ENCODE peak calls at places on chromosomes 16 and 17, in seven cellular contexts. E is fibroblast of lung; O is sciatic nerve; J is thoracic aorta; A is anterior cingulate cortex; L is effector memory CD4-positive, alpha-beta T cell; Y is epithelial cell of proximal tubule. V is an unnamed sample.

GRCh38 chr16:68417711-68418301 is 30.5 kb downstream of the SMPD3 start:
- DNase-seq in E (no peak), O (no peak), J (no peak), A (no peak), L (peak), Y (no peak), V (no peak)

GRCh38 chr16:51651061-51651466 is 500.0 kb upstream of the SALL1 start:
- DNase-seq in E (no peak), O (no peak), J (no peak), A (peak), L (no peak), Y (no peak), V (no peak)

GRCh38 chr17:56159764-56160394 is 6.6 kb downstream of the ANKFN1 start:
- DNase-seq in E (no peak), O (no peak), J (no peak), A (no peak), L (no peak), Y (no peak), V (no peak)

GRCh38 chr16:1983544-1984346 is at the start of gene GFER:
- DNase-seq in E (peak), O (peak), J (no peak), A (peak), L (peak), Y (no peak), V (peak)

GRCh38 chr17:81807839-81808238 is 3.9 kb downstream of the GCGR start:
- DNase-seq in E (no peak), O (no peak), J (no peak), A (no peak), L (no peak), Y (no peak), V (no peak)

GRCh38 chr17:38749222-38750043 is 1.3 kb upstream of the PCGF2 start:
- DNase-seq in E (peak), O (peak), J (peak), A (no peak), L (no peak), Y (peak), V (peak)

GRCh38 chr16:31421587-31421986 is 6.6 kb downstream of the COX6A2 start:
- DNase-seq in E (no peak), O (no peak), J (no peak), A (no peak), L (no peak), Y (no peak), V (no peak)

GRCh38 chr17:68446626-68447041 is 10.7 kb downstream of the WIPI1 start:
- DNase-seq in E (no peak), O (peak), J (no peak), A (no peak), L (no peak), Y (no peak), V (peak)

GRCh38 chr17:74549343-74549742 is 3.4 kb upstream of the CD300C start:
- DNase-seq in E (no peak), O (no peak), J (no peak), A (no peak), L (no peak), Y (no peak), V (no peak)

GRCh38 chr17:27323538-27324212 is 29.8 kb downstream of the WSB1 start:
- DNase-seq in E (peak), O (peak), J (peak), A (no peak), L (no peak), Y (no peak), V (no peak)

GRCh38 chr17:73371285-73371684 is 59.5 kb upstream of the CDC42EP4 start:
- DNase-seq in E (peak), O (no peak), J (no peak), A (no peak), L (no peak), Y (peak), V (no peak)